ENCODE peak calls at places on chromosome 3, in eight cellular contexts. K, U, G, D, T, J, C and V are unnamed samples.

GRCh38 chr3:107838196-107838595 is 252.6 kb downstream of the CD47 start:
- DNase-seq in K (no peak), U (no peak), T (no peak), G (no peak), D (peak; percentile 4), J (no peak), C (no peak), V (no peak)

GRCh38 chr3:161222662-161223061 is 1.6 kb downstream of the NMD3 start:
- DNase-seq in U (no peak), T (peak; percentile 26), C (no peak), J (no peak), K (no peak), D (peak; percentile 65), G (no peak), V (no peak)

GRCh38 chr3:69838217-69838616 is 99.0 kb downstream of the MITF start:
- DNase-seq in D (peak; percentile 94), G (no peak), T (peak; percentile 98), K (peak; percentile 84), J (no peak), C (no peak), U (no peak), V (no peak)

GRCh38 chr3:66476852-66477381 is 23.9 kb downstream of the LRIG1 start:
- DNase-seq in U (no peak), C (no peak), T (no peak), D (no peak), K (no peak), G (no peak), J (no peak), V (no peak)

GRCh38 chr3:128439226-128439625 is 27.5 kb downstream of the DNAJB8 start:
- DNase-seq in G (no peak), K (no peak), U (no peak), D (no peak), T (peak; percentile 7), C (no peak), J (no peak), V (no peak)

GRCh38 chr3:80244390-80244789 is 476.6 kb upstream of the ROBO1 start:
- DNase-seq in T (peak; percentile 38), G (no peak), U (no peak), K (peak; percentile 14), C (no peak), J (no peak), D (peak; percentile 56), V (no peak)

GRCh38 chr3:15769256-15769915 is 28.4 kb downstream of the ANKRD28 start:
- DNase-seq in J (no peak), T (no peak), D (peak; percentile 55), U (no peak), G (no peak), K (no peak), C (no peak), V (no peak)

GRCh38 chr3:195128255-195129071 is 142.5 kb downstream of the XXYLT1 start:
- DNase-seq in D (peak; percentile 64), K (no peak), T (peak; percentile 59), J (no peak), G (no peak), C (no peak), U (no peak), V (no peak)

GRCh38 chr3:152461460-152461859 is 192.7 kb downstream of the MBNL1 start:
- DNase-seq in K (no peak), T (no peak), G (no peak), U (no peak), D (no peak), J (no peak), C (no peak), V (no peak)

GRCh38 chr3:103308921-103309320 is 874.1 kb downstream of the ZPLD1 start:
- DNase-seq in C (no peak), D (no peak), K (no peak), G (no peak), U (peak; percentile 5), T (no peak), J (no peak), V (no peak)

GRCh38 chr3:75906555-75907112 is 121.3 kb upstream of the ZNF717 start:
- DNase-seq in T (peak; percentile 25), D (peak; percentile 45), U (peak; percentile 78), J (peak; percentile 70), G (peak; percentile 57), K (no peak), C (peak; percentile 67), V (no peak)

GRCh38 chr3:183491109-183491922 is 62.9 kb upstream of the MCF2L2 start:
- DNase-seq in C (no peak), D (no peak), J (no peak), K (no peak), T (no peak), G (no peak), U (no peak), V (no peak)

GRCh38 chr3:183492849-183493179 is 62.7 kb downstream of the KLHL6 start:
- DNase-seq in K (no peak), C (no peak), G (no peak), D (peak; percentile 38), U (no peak), J (no peak), T (peak; percentile 36), V (no peak)

GRCh38 chr3:183493296-183494045 is 62.0 kb downstream of the KLHL6 start:
- DNase-seq in K (no peak), D (no peak), J (no peak), G (no peak), T (no peak), C (no peak), U (no peak), V (no peak)

GRCh38 chr3:183490653-183491052 is 62.2 kb upstream of the MCF2L2 start:
- DNase-seq in T (no peak), U (peak; percentile 71), J (no peak), D (peak; percentile 46), C (peak; percentile 53), G (no peak), K (no peak), V (no peak)

GRCh38 chr3:183491923-183492848 is 63.3 kb downstream of the KLHL6 start:
- DNase-seq in U (no peak), G (no peak), C (no peak), D (no peak), J (no peak), T (no peak), K (no peak), V (no peak)
- TF ChIP-seq CTCF in U (no peak), G (no peak), C (no peak), D (no peak), J (no peak), T (no peak), K (no peak), V (no peak)

GRCh38 chr3:188955919-188956318 is 215.9 kb upstream of the TPRG1 start:
- DNase-seq in K (no peak), D (no peak), J (no peak), C (no peak), U (no peak), G (no peak), T (peak; percentile 78), V (no peak)

GRCh38 chr3:188954590-188955208 is 217.1 kb upstream of the TPRG1 start:
- DNase-seq in K (peak; percentile 70), D (peak; percentile 79), U (peak; percentile 92), J (peak; percentile 83), G (peak; percentile 93), C (peak; percentile 92), T (peak; percentile 88), V (no peak)

GRCh38 chr3:188959013-188959412 is 212.8 kb upstream of the TPRG1 start:
- DNase-seq in D (no peak), K (no peak), J (no peak), C (no peak), U (no peak), G (no peak), T (no peak), V (no peak)

GRCh38 chr3:188962253-188963247 is 209.2 kb upstream of the TPRG1 start:
- DNase-seq in C (no peak), K (no peak), G (no peak), J (no peak), U (no peak), D (no peak), T (no peak), V (no peak)

DNA sequence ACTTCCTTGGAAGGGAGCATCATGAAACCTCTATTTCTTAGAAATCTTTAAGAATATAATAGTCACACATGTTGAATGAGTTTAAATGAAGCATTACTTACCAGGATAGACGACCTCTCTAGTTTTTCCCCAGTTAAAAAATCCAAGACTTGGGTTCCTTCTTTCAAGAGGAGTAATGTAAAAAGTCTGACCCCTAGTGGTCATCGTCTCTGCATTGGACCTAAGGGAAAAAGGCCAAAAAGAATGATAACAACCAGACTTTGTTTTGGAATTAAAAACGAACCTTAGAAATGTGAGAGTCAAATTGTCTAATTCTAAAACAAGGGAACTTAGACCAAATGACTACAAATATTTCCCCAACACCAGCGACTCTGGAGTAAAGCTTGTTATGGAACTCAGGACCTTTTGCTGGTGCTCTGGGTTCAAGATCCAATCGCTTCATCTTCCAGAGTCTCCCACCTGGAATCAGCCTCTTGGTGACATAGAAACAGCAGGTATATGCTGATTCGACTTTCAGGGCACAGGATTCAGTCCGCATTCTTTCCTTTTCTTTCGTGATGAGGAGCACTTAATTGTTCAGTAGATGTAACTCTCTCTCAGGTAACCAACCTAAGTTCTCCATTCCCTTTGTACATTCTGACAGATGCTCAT is 214.8 kb upstream of the TPRG1 start:
- DNase-seq in C (peak; percentile 32), J (no peak), D (peak; percentile 62), T (peak; percentile 78), G (peak; percentile 24), K (peak; percentile 36), U (peak; percentile 83), V (no peak)
- TF ChIP-seq CTCF in C (peak; percentile 88), J (peak; percentile 82), D (peak; percentile 70), T (peak; percentile 74), G (peak; percentile 81), K (peak; percentile 79), U (peak; percentile 70), V (peak; percentile 63)

DNA sequence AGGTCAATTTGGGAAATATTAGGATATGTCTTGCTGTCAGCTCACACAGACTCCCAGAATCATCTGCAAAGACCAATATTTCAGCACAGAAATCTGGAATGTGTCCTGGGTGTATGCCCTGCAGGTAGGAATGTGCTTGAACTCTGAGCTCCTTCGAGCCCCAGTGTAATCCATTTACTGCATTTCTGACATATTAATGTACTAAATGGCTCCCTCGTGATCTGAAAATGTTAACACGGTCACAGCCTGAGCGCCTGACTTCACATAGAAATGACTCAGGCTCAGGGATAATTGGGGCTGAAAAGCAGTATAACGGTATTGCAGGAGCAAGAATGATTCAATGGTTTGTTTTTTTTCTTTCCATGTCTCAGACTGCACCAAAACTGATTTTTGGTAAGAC is 50.0 kb downstream of the DCLK3 start:
- DNase-seq in D (peak; percentile 46), C (no peak), J (no peak), G (no peak), U (peak; percentile 38), T (no peak), K (no peak), V (no peak)
- TF ChIP-seq CTCF in D (no peak), C (no peak), J (no peak), G (no peak), U (no peak), T (no peak), K (no peak), V (no peak)

DNA sequence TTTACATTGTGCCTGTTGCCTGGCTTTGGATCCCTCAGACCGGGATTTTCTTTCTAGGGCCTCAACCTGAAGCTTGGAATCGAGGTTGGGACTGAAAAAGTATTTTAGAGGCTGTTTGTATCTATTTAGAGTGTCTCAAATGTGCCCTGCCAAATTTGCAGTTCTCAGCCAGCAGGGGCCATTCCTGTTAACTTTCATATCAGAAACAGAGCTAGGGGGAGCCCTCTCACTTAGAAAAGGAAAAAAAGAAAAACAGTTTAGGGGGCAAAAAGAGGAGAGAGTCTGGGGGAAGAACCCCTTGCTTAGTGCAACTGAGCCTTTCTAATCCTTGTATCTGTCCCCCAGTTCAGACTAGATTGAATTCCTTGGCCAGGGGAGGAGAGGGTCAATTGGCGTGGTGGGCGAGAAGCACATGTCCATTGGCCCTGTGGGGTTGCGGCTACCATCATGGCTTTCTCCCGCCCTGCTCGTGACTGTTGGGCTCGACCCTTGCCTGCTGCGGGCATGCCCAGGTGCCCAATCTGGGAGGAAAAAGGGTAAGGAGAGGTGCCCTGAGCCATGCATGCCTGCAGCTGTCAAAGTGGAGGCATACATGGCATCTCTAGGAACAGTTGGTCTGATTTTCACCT is 101.6 kb downstream of the CFAP44 start:
- DNase-seq in J (no peak), C (no peak), D (no peak), T (no peak), G (no peak), K (no peak), U (no peak), V (no peak)
- TF ChIP-seq CTCF in J (no peak), C (no peak), D (no peak), T (peak; percentile 16), G (peak; percentile 22), K (no peak), U (no peak), V (no peak)